ENCODE peak calls at places on chromosomes 12 and 14, in ten cellular contexts. One of them, this sample, is unnamed.

GRCh38 chr14:64711039-64711438 is 6.8 kb downstream of the PLEKHG3 start:
- DNase-seq in lower lobe of right lung: no peak
- DNase-seq in NB4: no peak
- DNase-seq in GM10248: no peak
- DNase-seq in HepG2: no peak
- DNase-seq in activated CD8-positive, alpha-beta T cell treated with anti-CD3 and anti-CD28 coated beads for 36 hours: no peak
- DNase-seq in CD4-positive, alpha-beta T cell: no peak
- DNase-seq in body of pancreas: no peak
- DNase-seq in GM12864: no peak
- DNase-seq in lower leg skin: no peak
- DNase-seq in this sample: no peak

GRCh38 chr14:79510659-79511058 is 700.6 kb downstream of the DIO2 start:
- DNase-seq in body of pancreas: no peak
- DNase-seq in GM12864: no peak
- DNase-seq in NB4: no peak
- DNase-seq in lower lobe of right lung: no peak
- DNase-seq in HepG2: no peak
- DNase-seq in activated CD8-positive, alpha-beta T cell treated with anti-CD3 and anti-CD28 coated beads for 36 hours: no peak
- DNase-seq in CD4-positive, alpha-beta T cell: no peak
- DNase-seq in lower leg skin: no peak
- DNase-seq in GM10248: no peak
- DNase-seq in this sample: no peak

GRCh38 chr12:95988506-95989275 is 7.5 kb downstream of the HAL start:
- DNase-seq in activated CD8-positive, alpha-beta T cell treated with anti-CD3 and anti-CD28 coated beads for 36 hours: no peak
- DNase-seq in GM12864: no peak
- DNase-seq in lower lobe of right lung: no peak
- DNase-seq in body of pancreas: no peak
- DNase-seq in lower leg skin: no peak
- DNase-seq in NB4: no peak
- DNase-seq in CD4-positive, alpha-beta T cell: no peak
- DNase-seq in GM10248: no peak
- DNase-seq in HepG2: no peak
- DNase-seq in this sample: no peak

GRCh38 chr14:80930836-80931389 is 10.6 kb downstream of the CEP128 start:
- DNase-seq in body of pancreas: no peak
- DNase-seq in GM10248: peak
- DNase-seq in NB4: peak
- DNase-seq in lower lobe of right lung: no peak
- DNase-seq in CD4-positive, alpha-beta T cell: peak
- DNase-seq in GM12864: peak
- DNase-seq in HepG2: no peak
- DNase-seq in activated CD8-positive, alpha-beta T cell treated with anti-CD3 and anti-CD28 coated beads for 36 hours: peak
- DNase-seq in lower leg skin: no peak
- DNase-seq in this sample: no peak

GRCh38 chr12:104930388-104931326 is 27.4 kb downstream of the SLC41A2 start:
- DNase-seq in HepG2: peak
- DNase-seq in GM10248: peak
- DNase-seq in NB4: no peak
- DNase-seq in lower leg skin: no peak
- DNase-seq in body of pancreas: no peak
- DNase-seq in CD4-positive, alpha-beta T cell: no peak
- DNase-seq in activated CD8-positive, alpha-beta T cell treated with anti-CD3 and anti-CD28 coated beads for 36 hours: peak
- DNase-seq in GM12864: peak
- DNase-seq in lower lobe of right lung: no peak
- DNase-seq in this sample: no peak

GRCh38 chr12:116784238-116784612 is 46.1 kb downstream of the RNFT2 start:
- DNase-seq in lower leg skin: no peak
- DNase-seq in lower lobe of right lung: no peak
- DNase-seq in GM10248: no peak
- DNase-seq in HepG2: no peak
- DNase-seq in GM12864: no peak
- DNase-seq in NB4: peak
- DNase-seq in CD4-positive, alpha-beta T cell: no peak
- DNase-seq in body of pancreas: no peak
- DNase-seq in activated CD8-positive, alpha-beta T cell treated with anti-CD3 and anti-CD28 coated beads for 36 hours: peak
- DNase-seq in this sample: no peak

GRCh38 chr14:61257469-61258057 is 23.6 kb downstream of the TMEM30B start:
- DNase-seq in lower leg skin: no peak
- DNase-seq in body of pancreas: no peak
- DNase-seq in GM12864: no peak
- DNase-seq in NB4: no peak
- DNase-seq in activated CD8-positive, alpha-beta T cell treated with anti-CD3 and anti-CD28 coated beads for 36 hours: no peak
- DNase-seq in HepG2: no peak
- DNase-seq in CD4-positive, alpha-beta T cell: no peak
- DNase-seq in GM10248: no peak
- DNase-seq in lower lobe of right lung: no peak
- DNase-seq in this sample: no peak

GRCh38 chr14:58861546-58861945 is 223.8 kb downstream of the DACT1 start:
- DNase-seq in lower leg skin: no peak
- DNase-seq in GM10248: no peak
- DNase-seq in NB4: no peak
- DNase-seq in GM12864: no peak
- DNase-seq in activated CD8-positive, alpha-beta T cell treated with anti-CD3 and anti-CD28 coated beads for 36 hours: no peak
- DNase-seq in HepG2: no peak
- DNase-seq in lower lobe of right lung: no peak
- DNase-seq in CD4-positive, alpha-beta T cell: no peak
- DNase-seq in body of pancreas: no peak
- DNase-seq in this sample: no peak

GRCh38 chr12:130336723-130337475 is 788 bp upstream of the PIWIL1 start:
- DNase-seq in lower lobe of right lung: no peak
- DNase-seq in GM10248: no peak
- DNase-seq in HepG2: no peak
- DNase-seq in GM12864: no peak
- DNase-seq in activated CD8-positive, alpha-beta T cell treated with anti-CD3 and anti-CD28 coated beads for 36 hours: no peak
- DNase-seq in lower leg skin: no peak
- DNase-seq in CD4-positive, alpha-beta T cell: no peak
- DNase-seq in NB4: no peak
- DNase-seq in body of pancreas: no peak
- DNase-seq in this sample: no peak

GRCh38 chr12:98738539-98738938 is 93.4 kb downstream of the APAF1 start:
- DNase-seq in activated CD8-positive, alpha-beta T cell treated with anti-CD3 and anti-CD28 coated beads for 36 hours: no peak
- DNase-seq in CD4-positive, alpha-beta T cell: no peak
- DNase-seq in GM12864: no peak
- DNase-seq in HepG2: no peak
- DNase-seq in GM10248: no peak
- DNase-seq in body of pancreas: no peak
- DNase-seq in lower lobe of right lung: no peak
- DNase-seq in lower leg skin: no peak
- DNase-seq in NB4: no peak
- DNase-seq in this sample: no peak

GRCh38 chr12:43812926-43813325 is 6.8 kb upstream of the TWF1 start:
- DNase-seq in HepG2: no peak
- DNase-seq in lower leg skin: no peak
- DNase-seq in NB4: no peak
- DNase-seq in body of pancreas: no peak
- DNase-seq in GM12864: no peak
- DNase-seq in lower lobe of right lung: no peak
- DNase-seq in CD4-positive, alpha-beta T cell: no peak
- DNase-seq in activated CD8-positive, alpha-beta T cell treated with anti-CD3 and anti-CD28 coated beads for 36 hours: no peak
- DNase-seq in GM10248: no peak
- DNase-seq in this sample: no peak

GRCh38 chr12:107302649-107303386 is 209.5 kb upstream of the CRY1 start:
- DNase-seq in GM10248: no peak
- DNase-seq in GM12864: no peak
- DNase-seq in lower lobe of right lung: no peak
- DNase-seq in CD4-positive, alpha-beta T cell: no peak
- DNase-seq in body of pancreas: no peak
- DNase-seq in NB4: no peak
- DNase-seq in lower leg skin: no peak
- DNase-seq in HepG2: no peak
- DNase-seq in activated CD8-positive, alpha-beta T cell treated with anti-CD3 and anti-CD28 coated beads for 36 hours: no peak
- DNase-seq in this sample: no peak

GRCh38 chr14:104135121-104135903 is 3.1 kb upstream of the KIF26A start:
- DNase-seq in HepG2: peak
- DNase-seq in lower lobe of right lung: peak
- DNase-seq in activated CD8-positive, alpha-beta T cell treated with anti-CD3 and anti-CD28 coated beads for 36 hours: peak
- DNase-seq in body of pancreas: no peak
- DNase-seq in GM10248: no peak
- DNase-seq in GM12864: no peak
- DNase-seq in NB4: peak
- DNase-seq in CD4-positive, alpha-beta T cell: no peak
- DNase-seq in lower leg skin: no peak
- DNase-seq in this sample: peak

GRCh38 chr12:2179953-2180736 is 127.4 kb downstream of the CACNA1C start:
- DNase-seq in lower lobe of right lung: no peak
- DNase-seq in CD4-positive, alpha-beta T cell: no peak
- DNase-seq in GM12864: no peak
- DNase-seq in NB4: no peak
- DNase-seq in lower leg skin: peak
- DNase-seq in HepG2: no peak
- DNase-seq in GM10248: no peak
- DNase-seq in body of pancreas: peak
- DNase-seq in activated CD8-positive, alpha-beta T cell treated with anti-CD3 and anti-CD28 coated beads for 36 hours: no peak
- DNase-seq in this sample: no peak

GRCh38 chr14:81269100-81269978 is 48.6 kb upstream of the GTF2A1 start:
- DNase-seq in GM10248: peak
- DNase-seq in lower lobe of right lung: no peak
- DNase-seq in HepG2: peak
- DNase-seq in NB4: peak
- DNase-seq in activated CD8-positive, alpha-beta T cell treated with anti-CD3 and anti-CD28 coated beads for 36 hours: peak
- DNase-seq in CD4-positive, alpha-beta T cell: no peak
- DNase-seq in lower leg skin: peak
- DNase-seq in GM12864: peak
- DNase-seq in body of pancreas: no peak
- DNase-seq in this sample: no peak

GRCh38 chr12:132907216-132907615 is 19.8 kb upstream of the CHFR start:
- DNase-seq in lower lobe of right lung: no peak
- DNase-seq in NB4: no peak
- DNase-seq in lower leg skin: no peak
- DNase-seq in activated CD8-positive, alpha-beta T cell treated with anti-CD3 and anti-CD28 coated beads for 36 hours: no peak
- DNase-seq in CD4-positive, alpha-beta T cell: no peak
- DNase-seq in HepG2: no peak
- DNase-seq in GM12864: no peak
- DNase-seq in body of pancreas: no peak
- DNase-seq in GM10248: no peak
- DNase-seq in this sample: no peak

GRCh38 chr12:127260959-127261358 is 1006.0 kb upstream of the TMEM132C start:
- DNase-seq in lower lobe of right lung: no peak
- DNase-seq in GM12864: no peak
- DNase-seq in activated CD8-positive, alpha-beta T cell treated with anti-CD3 and anti-CD28 coated beads for 36 hours: no peak
- DNase-seq in HepG2: no peak
- DNase-seq in GM10248: no peak
- DNase-seq in NB4: no peak
- DNase-seq in body of pancreas: no peak
- DNase-seq in CD4-positive, alpha-beta T cell: no peak
- DNase-seq in lower leg skin: no peak
- DNase-seq in this sample: no peak

GRCh38 chr12:57483466-57483865 is 3.8 kb upstream of the ARHGAP9 start:
- DNase-seq in GM10248: no peak
- DNase-seq in CD4-positive, alpha-beta T cell: no peak
- DNase-seq in lower lobe of right lung: no peak
- DNase-seq in lower leg skin: no peak
- DNase-seq in GM12864: no peak
- DNase-seq in body of pancreas: no peak
- DNase-seq in activated CD8-positive, alpha-beta T cell treated with anti-CD3 and anti-CD28 coated beads for 36 hours: no peak
- DNase-seq in HepG2: no peak
- DNase-seq in NB4: no peak
- DNase-seq in this sample: no peak

GRCh38 chr12:112537710-112538396 is 119.1 kb downstream of the PTPN11 start:
- DNase-seq in CD4-positive, alpha-beta T cell: no peak
- DNase-seq in HepG2: peak
- DNase-seq in activated CD8-positive, alpha-beta T cell treated with anti-CD3 and anti-CD28 coated beads for 36 hours: no peak
- DNase-seq in lower lobe of right lung: peak
- DNase-seq in GM10248: no peak
- DNase-seq in GM12864: no peak
- DNase-seq in NB4: peak
- DNase-seq in body of pancreas: no peak
- DNase-seq in lower leg skin: no peak
- DNase-seq in this sample: no peak

GRCh38 chr12:5428332-5429221 is 3.3 kb upstream of the NTF3 start:
- DNase-seq in NB4: peak
- DNase-seq in GM10248: no peak
- DNase-seq in lower leg skin: no peak
- DNase-seq in GM12864: no peak
- DNase-seq in activated CD8-positive, alpha-beta T cell treated with anti-CD3 and anti-CD28 coated beads for 36 hours: no peak
- DNase-seq in lower lobe of right lung: no peak
- DNase-seq in body of pancreas: no peak
- DNase-seq in HepG2: no peak
- DNase-seq in CD4-positive, alpha-beta T cell: no peak
- DNase-seq in this sample: no peak
- TF ChIP-seq CTCF in NB4: peak
- TF ChIP-seq CTCF in GM10248: no peak
- TF ChIP-seq CTCF in lower leg skin: no peak
- TF ChIP-seq CTCF in GM12864: no peak
- TF ChIP-seq CTCF in activated CD8-positive, alpha-beta T cell treated with anti-CD3 and anti-CD28 coated beads for 36 hours: no peak
- TF ChIP-seq CTCF in lower lobe of right lung: peak
- TF ChIP-seq CTCF in body of pancreas: no peak
- TF ChIP-seq CTCF in HepG2: peak
- TF ChIP-seq CTCF in CD4-positive, alpha-beta T cell: no peak
- TF ChIP-seq CTCF in this sample: peak

GRCh38 chr12:65106948-65107347 is 14.2 kb downstream of the WIF1 start:
- DNase-seq in GM10248: peak
- DNase-seq in lower lobe of right lung: no peak
- DNase-seq in body of pancreas: no peak
- DNase-seq in CD4-positive, alpha-beta T cell: no peak
- DNase-seq in NB4: no peak
- DNase-seq in GM12864: no peak
- DNase-seq in activated CD8-positive, alpha-beta T cell treated with anti-CD3 and anti-CD28 coated beads for 36 hours: no peak
- DNase-seq in lower leg skin: no peak
- DNase-seq in HepG2: no peak
- DNase-seq in this sample: no peak
- TF ChIP-seq CTCF in GM10248: peak
- TF ChIP-seq CTCF in lower lobe of right lung: peak
- TF ChIP-seq CTCF in body of pancreas: no peak
- TF ChIP-seq CTCF in CD4-positive, alpha-beta T cell: no peak
- TF ChIP-seq CTCF in NB4: no peak
- TF ChIP-seq CTCF in GM12864: peak
- TF ChIP-seq CTCF in activated CD8-positive, alpha-beta T cell treated with anti-CD3 and anti-CD28 coated beads for 36 hours: peak
- TF ChIP-seq CTCF in lower leg skin: no peak
- TF ChIP-seq CTCF in HepG2: peak
- TF ChIP-seq CTCF in this sample: no peak

GRCh38 chr14:56799327-56799645 is 11.0 kb downstream of the OTX2 start:
- DNase-seq in CD4-positive, alpha-beta T cell: no peak
- DNase-seq in GM12864: no peak
- DNase-seq in HepG2: no peak
- DNase-seq in NB4: no peak
- DNase-seq in body of pancreas: no peak
- DNase-seq in lower lobe of right lung: no peak
- DNase-seq in lower leg skin: no peak
- DNase-seq in GM10248: no peak
- DNase-seq in activated CD8-positive, alpha-beta T cell treated with anti-CD3 and anti-CD28 coated beads for 36 hours: no peak
- DNase-seq in this sample: no peak
- TF ChIP-seq CTCF in CD4-positive, alpha-beta T cell: no peak
- TF ChIP-seq CTCF in GM12864: no peak
- TF ChIP-seq CTCF in HepG2: no peak
- TF ChIP-seq CTCF in NB4: no peak
- TF ChIP-seq CTCF in body of pancreas: no peak
- TF ChIP-seq CTCF in lower lobe of right lung: no peak
- TF ChIP-seq CTCF in lower leg skin: no peak
- TF ChIP-seq CTCF in GM10248: no peak
- TF ChIP-seq CTCF in activated CD8-positive, alpha-beta T cell treated with anti-CD3 and anti-CD28 coated beads for 36 hours: no peak
- TF ChIP-seq CTCF in this sample: no peak

DNA sequence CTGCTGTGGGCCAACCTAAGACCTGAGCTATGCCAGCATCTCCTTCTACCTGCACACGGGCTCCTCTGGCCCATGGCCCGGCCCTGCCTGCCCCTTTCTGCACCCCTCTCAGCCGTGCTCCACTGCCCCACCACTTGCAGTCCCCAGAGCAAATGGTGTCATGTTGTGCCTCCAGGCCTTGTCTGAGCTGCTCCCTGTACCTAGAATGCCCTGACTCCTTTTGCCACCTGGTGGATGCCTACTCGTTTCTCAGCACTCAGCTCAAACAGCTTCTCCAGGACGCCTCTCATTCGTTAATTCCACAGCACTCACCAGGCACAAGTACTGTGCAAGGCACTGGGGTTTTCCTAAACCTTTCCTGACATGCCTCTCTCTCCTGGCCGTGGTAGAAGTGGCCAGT is 63.2 kb upstream of the PNMA1 start:
- DNase-seq in GM12864: no peak
- DNase-seq in body of pancreas: no peak
- DNase-seq in activated CD8-positive, alpha-beta T cell treated with anti-CD3 and anti-CD28 coated beads for 36 hours: no peak
- DNase-seq in NB4: no peak
- DNase-seq in GM10248: no peak
- DNase-seq in CD4-positive, alpha-beta T cell: no peak
- DNase-seq in lower lobe of right lung: no peak
- DNase-seq in HepG2: no peak
- DNase-seq in lower leg skin: no peak
- DNase-seq in this sample: no peak
- TF ChIP-seq CTCF in GM12864: peak
- TF ChIP-seq CTCF in body of pancreas: no peak
- TF ChIP-seq CTCF in activated CD8-positive, alpha-beta T cell treated with anti-CD3 and anti-CD28 coated beads for 36 hours: no peak
- TF ChIP-seq CTCF in NB4: no peak
- TF ChIP-seq CTCF in GM10248: no peak
- TF ChIP-seq CTCF in CD4-positive, alpha-beta T cell: no peak
- TF ChIP-seq CTCF in lower lobe of right lung: peak
- TF ChIP-seq CTCF in HepG2: peak
- TF ChIP-seq CTCF in lower leg skin: no peak
- TF ChIP-seq CTCF in this sample: no peak

This sample was measured in mesothelial cell of epicardium.